ENCODE peak calls at places on chromosome 19, in four cellular contexts. One of them, this sample, is unnamed.

GRCh38 chr19:35868823-35869326 is 501 bp downstream of the APLP1 start:
- DNase-seq in endothelial cell of umbilical vein: no peak
- DNase-seq in psoas muscle: no peak
- DNase-seq in DND-41: no peak
- DNase-seq in this sample: no peak

GRCh38 chr19:57786906-57787305 is 17.4 kb downstream of the ZNF586 start:
- DNase-seq in endothelial cell of umbilical vein: no peak
- DNase-seq in DND-41: no peak
- DNase-seq in psoas muscle: no peak
- DNase-seq in this sample: no peak

GRCh38 chr19:33460221-33460908 is 61.2 kb downstream of the PEPD start:
- DNase-seq in endothelial cell of umbilical vein: no peak
- DNase-seq in DND-41: no peak
- DNase-seq in psoas muscle: no peak
- DNase-seq in this sample: no peak

GRCh38 chr19:7681336-7682174 is 922 bp downstream of the TRAPPC5 start:
- DNase-seq in endothelial cell of umbilical vein: peak; percentile 62
- DNase-seq in psoas muscle: peak; percentile 77
- DNase-seq in DND-41: peak; percentile 83
- DNase-seq in this sample: peak; percentile 55

GRCh38 chr19:49893135-49893534 is 3.6 kb downstream of the IL4I1 start:
- DNase-seq in endothelial cell of umbilical vein: no peak
- DNase-seq in DND-41: no peak
- DNase-seq in psoas muscle: no peak
- DNase-seq in this sample: no peak

GRCh38 chr19:12792048-12792852 is 964 bp downstream of the JUNB start:
- DNase-seq in endothelial cell of umbilical vein: peak; percentile 43
- DNase-seq in psoas muscle: peak; percentile 75
- DNase-seq in DND-41: peak; percentile 88
- DNase-seq in this sample: peak; percentile 62

GRCh38 chr19:5253403-5254110 is 87.1 kb downstream of the PTPRS start:
- DNase-seq in DND-41: no peak
- DNase-seq in psoas muscle: no peak
- DNase-seq in endothelial cell of umbilical vein: no peak
- DNase-seq in this sample: no peak

GRCh38 chr19:33904681-33905080 is 108.0 kb downstream of the KCTD15 start:
- DNase-seq in psoas muscle: peak; percentile 18
- DNase-seq in DND-41: no peak
- DNase-seq in endothelial cell of umbilical vein: peak; percentile 61
- DNase-seq in this sample: peak; percentile 67

GRCh38 chr19:1427221-1427620 is 11.0 kb upstream of the RPS15 start:
- DNase-seq in psoas muscle: no peak
- DNase-seq in endothelial cell of umbilical vein: no peak
- DNase-seq in DND-41: no peak
- DNase-seq in this sample: no peak

GRCh38 chr19:1859319-1859718 is 4.1 kb downstream of the KLF16 start:
- DNase-seq in DND-41: no peak
- DNase-seq in psoas muscle: no peak
- DNase-seq in endothelial cell of umbilical vein: no peak
- DNase-seq in this sample: no peak

GRCh38 chr19:33375156-33375744 is 1.7 kb downstream of the CEBPG start:
- DNase-seq in DND-41: no peak
- DNase-seq in psoas muscle: no peak
- DNase-seq in endothelial cell of umbilical vein: no peak
- DNase-seq in this sample: no peak

GRCh38 chr19:1279782-1280341 is 4.5 kb downstream of the FAM174C start:
- DNase-seq in endothelial cell of umbilical vein: peak; percentile 84
- DNase-seq in psoas muscle: peak; percentile 82
- DNase-seq in DND-41: peak; percentile 81
- DNase-seq in this sample: peak; percentile 66

GRCh38 chr19:11142528-11143171 is 12.9 kb downstream of the SPC24 start:
- DNase-seq in endothelial cell of umbilical vein: peak; percentile 95
- DNase-seq in psoas muscle: peak; percentile 93
- DNase-seq in DND-41: no peak
- DNase-seq in this sample: peak; percentile 88

GRCh38 chr19:42295342-42295741 is 6.6 kb upstream of the PRR19 start:
- DNase-seq in DND-41: no peak
- DNase-seq in psoas muscle: peak; percentile 5
- DNase-seq in endothelial cell of umbilical vein: no peak
- DNase-seq in this sample: no peak

GRCh38 chr19:6639439-6639838 is 30.5 kb downstream of the TNFSF14 start:
- DNase-seq in endothelial cell of umbilical vein: peak; percentile 35
- DNase-seq in psoas muscle: no peak
- DNase-seq in DND-41: no peak
- DNase-seq in this sample: peak; percentile 9

GRCh38 chr19:4660993-4661392 is 9.1 kb downstream of the MYDGF start:
- DNase-seq in psoas muscle: no peak
- DNase-seq in endothelial cell of umbilical vein: no peak
- DNase-seq in DND-41: no peak
- DNase-seq in this sample: no peak

GRCh38 chr19:36009220-36009619 is 607 bp upstream of the SYNE4 start:
- DNase-seq in psoas muscle: peak; percentile 78
- DNase-seq in DND-41: no peak
- DNase-seq in endothelial cell of umbilical vein: peak; percentile 64
- DNase-seq in this sample: no peak

GRCh38 chr19:17089238-17089637 is 13.7 kb downstream of the MYO9B start:
- DNase-seq in endothelial cell of umbilical vein: no peak
- DNase-seq in psoas muscle: no peak
- DNase-seq in DND-41: no peak
- DNase-seq in this sample: no peak

GRCh38 chr19:16442386-16443276 is 29.1 kb downstream of the EPS15L1 start:
- DNase-seq in psoas muscle: no peak
- DNase-seq in endothelial cell of umbilical vein: peak; percentile 50
- DNase-seq in DND-41: no peak
- DNase-seq in this sample: no peak

GRCh38 chr19:411723-412355 is 2.9 kb upstream of the C2CD4C start:
- DNase-seq in endothelial cell of umbilical vein: no peak
- DNase-seq in DND-41: no peak
- DNase-seq in psoas muscle: no peak
- DNase-seq in this sample: no peak

GRCh38 chr19:35204799-35205732 is 23.5 kb downstream of the FAM187B start:
- DNase-seq in psoas muscle: no peak
- DNase-seq in endothelial cell of umbilical vein: no peak
- DNase-seq in DND-41: no peak
- DNase-seq in this sample: no peak

GRCh38 chr19:48490980-48491792 is 20.4 kb downstream of the LMTK3 start:
- DNase-seq in endothelial cell of umbilical vein: no peak
- DNase-seq in psoas muscle: no peak
- DNase-seq in DND-41: peak; percentile 80
- DNase-seq in this sample: peak; percentile 42

GRCh38 chr19:33394006-33394722 is 20.7 kb downstream of the CEBPG start:
- DNase-seq in endothelial cell of umbilical vein: no peak
- DNase-seq in DND-41: no peak
- DNase-seq in psoas muscle: peak; percentile 85
- DNase-seq in this sample: peak; percentile 75

DNA sequence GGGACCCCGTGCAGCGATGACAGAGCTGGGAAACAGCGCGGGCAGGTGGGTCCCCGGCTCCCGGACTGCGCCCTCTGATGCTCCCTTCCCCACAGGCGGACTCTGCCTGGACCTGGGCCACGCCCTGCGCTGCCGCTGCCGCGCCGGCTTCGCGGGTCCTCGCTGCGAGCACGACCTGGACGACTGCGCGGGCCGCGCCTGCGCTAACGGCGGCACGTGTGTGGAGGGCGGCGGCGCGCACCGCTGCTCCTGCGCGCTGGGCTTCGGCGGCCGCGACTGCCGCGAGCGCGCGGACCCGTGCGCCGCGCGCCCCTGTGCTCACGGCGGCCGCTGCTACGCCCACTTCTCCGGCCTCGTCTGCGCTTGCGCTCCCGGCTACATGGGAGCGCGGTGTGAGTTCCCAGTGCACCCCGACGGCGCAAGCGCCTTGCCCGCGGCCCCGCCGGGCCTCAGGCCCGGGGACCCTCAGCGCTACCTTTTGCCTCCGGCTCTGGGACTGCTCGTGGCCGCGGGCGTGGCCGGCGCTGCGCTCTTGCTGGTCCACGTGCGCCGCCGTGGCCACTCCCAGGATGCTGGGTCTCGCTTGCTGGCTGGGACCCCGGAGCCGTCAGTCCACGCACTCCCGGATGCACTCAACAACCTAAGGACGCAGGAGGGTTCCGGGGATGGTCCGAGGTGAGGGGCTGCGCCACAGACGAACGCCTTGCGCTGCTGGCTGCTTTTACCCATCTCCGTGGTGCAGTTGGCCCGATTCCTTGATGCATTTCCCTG is 7.8 kb upstream of the SELENOV start:
- DNase-seq in DND-41: no peak
- DNase-seq in psoas muscle: no peak
- DNase-seq in endothelial cell of umbilical vein: peak; percentile 69
- DNase-seq in this sample: peak; percentile 75
- H3K27me3 ChIP-seq in DND-41: no peaks in the 10 kb centered on the region
- H3K27me3 ChIP-seq in psoas muscle: no peaks in the 10 kb centered on the region
- H3K27me3 ChIP-seq in endothelial cell of umbilical vein: peaks cover 13% of the 10 kb centered on the region
- H3K27me3 ChIP-seq in this sample: peaks cover 2% of the 10 kb centered on the region

DNA sequence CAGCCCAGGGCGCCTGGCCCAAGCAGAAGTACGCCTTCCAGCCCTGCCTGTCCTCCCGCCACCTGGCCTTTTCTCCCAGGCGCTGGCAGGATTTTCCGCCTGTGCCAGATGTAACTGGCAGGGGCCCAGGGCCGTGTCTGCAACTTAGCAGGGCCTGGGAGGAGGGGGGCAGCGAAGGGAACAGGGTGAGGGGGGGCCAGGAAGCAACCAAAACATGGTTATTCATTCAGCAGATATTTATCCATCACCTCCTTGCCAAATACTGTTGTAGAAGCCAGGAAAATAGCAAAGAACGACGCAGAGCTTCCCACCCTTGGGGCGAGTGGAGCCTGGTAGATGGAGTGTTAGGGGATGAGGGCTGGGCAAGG is 5.6 kb downstream of the TLE6 start:
- DNase-seq in endothelial cell of umbilical vein: peak; percentile 93
- DNase-seq in psoas muscle: peak; percentile 86
- DNase-seq in DND-41: no peak
- DNase-seq in this sample: peak; percentile 50
- H3K27me3 ChIP-seq in endothelial cell of umbilical vein: no peaks in the 10 kb centered on the region
- H3K27me3 ChIP-seq in psoas muscle: no peaks in the 10 kb centered on the region
- H3K27me3 ChIP-seq in DND-41: no peaks in the 10 kb centered on the region
- H3K27me3 ChIP-seq in this sample: no peaks in the 10 kb centered on the region

DNA sequence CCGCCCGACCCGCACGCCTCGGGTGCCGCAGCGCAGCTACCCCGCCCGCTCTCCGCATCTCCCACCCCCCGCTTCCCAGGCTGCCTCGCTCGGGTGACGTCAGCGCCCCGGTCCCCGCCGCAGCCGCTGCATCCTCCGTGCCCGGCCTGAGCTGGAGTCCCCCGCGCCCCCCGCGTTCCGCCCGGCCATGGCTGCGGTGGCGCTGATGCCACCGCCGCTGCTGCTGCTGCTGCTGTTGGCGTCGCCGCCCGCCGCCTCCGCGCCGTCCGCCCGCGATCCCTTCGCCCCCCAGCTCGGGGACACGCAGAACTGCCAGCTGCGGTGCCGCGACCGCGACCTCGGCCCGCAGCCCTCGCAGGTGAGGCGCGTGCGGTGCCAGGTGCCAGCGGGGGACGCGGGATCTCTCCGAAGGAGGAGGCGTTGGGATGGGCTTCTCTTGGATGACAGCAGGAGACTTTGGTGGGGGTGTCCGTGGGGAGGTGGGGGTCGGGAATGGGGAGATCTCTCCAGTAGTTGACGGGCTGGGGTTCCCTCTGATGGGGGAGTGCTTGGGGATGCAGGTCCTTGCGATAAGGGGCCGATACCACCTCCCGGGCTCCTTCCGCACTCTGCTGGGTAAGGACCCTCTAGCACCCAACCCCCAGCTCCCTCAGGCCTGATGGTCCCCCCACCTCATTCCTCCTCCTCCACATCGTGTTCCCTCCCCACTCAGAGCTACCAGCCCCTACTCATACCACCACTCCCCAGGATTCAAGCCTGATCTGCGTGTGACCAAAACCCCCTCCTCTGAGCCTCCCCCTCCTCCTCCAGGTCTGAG is at the start of gene TMEM59L:
- DNase-seq in DND-41: peak; percentile 50
- DNase-seq in endothelial cell of umbilical vein: no peak
- DNase-seq in psoas muscle: no peak
- DNase-seq in this sample: no peak
- H3K27me3 ChIP-seq in DND-41: peaks cover 35% of the 10 kb centered on the region
- H3K27me3 ChIP-seq in endothelial cell of umbilical vein: peaks cover 64% of the 10 kb centered on the region
- H3K27me3 ChIP-seq in psoas muscle: no peaks in the 10 kb centered on the region
- H3K27me3 ChIP-seq in this sample: peaks cover 52% of the 10 kb centered on the region

DNA sequence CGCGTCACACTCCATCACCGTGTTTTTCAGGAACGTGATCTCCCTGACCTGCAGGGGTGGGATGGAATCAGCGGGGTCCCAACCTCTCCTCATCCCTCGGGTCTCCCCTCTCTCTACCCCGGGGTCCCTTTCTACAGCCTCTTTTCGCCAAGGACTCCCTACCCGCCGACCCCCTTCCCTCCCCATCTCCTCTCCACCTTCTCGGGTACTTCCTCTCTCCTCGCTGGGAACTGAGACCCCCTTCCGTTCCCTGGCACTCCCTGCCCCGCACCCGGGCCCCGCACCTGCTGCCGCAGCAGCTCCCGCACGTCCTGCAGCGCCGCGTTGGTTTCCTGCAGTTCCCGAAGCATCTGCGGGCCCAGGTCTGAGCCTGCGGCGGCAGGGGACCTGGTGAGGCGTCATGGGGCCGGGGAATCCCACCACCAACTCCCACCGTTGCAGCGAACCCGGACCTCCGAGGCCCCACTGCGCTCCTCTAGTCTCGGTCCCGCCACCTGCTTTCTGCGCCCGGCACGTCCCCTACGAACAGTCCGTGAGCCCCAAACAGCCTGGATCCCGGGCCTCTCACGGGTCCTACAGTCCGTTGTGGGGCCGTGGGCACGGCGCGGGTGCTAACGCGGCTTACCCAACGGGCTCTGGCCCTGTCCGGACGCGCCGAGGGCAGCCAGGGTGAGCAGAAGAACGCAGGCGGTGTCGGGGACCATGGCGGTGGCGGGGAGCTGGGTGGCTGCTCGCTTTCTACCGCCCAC is at the start of gene COMP:
- DNase-seq in psoas muscle: no peak
- DNase-seq in DND-41: no peak
- DNase-seq in endothelial cell of umbilical vein: no peak
- DNase-seq in this sample: no peak
- H3K27me3 ChIP-seq in psoas muscle: no peaks in the 10 kb centered on the region
- H3K27me3 ChIP-seq in DND-41: no peaks in the 10 kb centered on the region
- H3K27me3 ChIP-seq in endothelial cell of umbilical vein: peaks cover 53% of the 10 kb centered on the region
- H3K27me3 ChIP-seq in this sample: peaks cover 30% of the 10 kb centered on the region